ENCODE peak calls at places on chromosomes 2 and 18, in seven cellular contexts. P is Peyer's patch, S is IMR-90, Q is gastrocnemius medialis, F is transverse colon, T is stomach, E is tibial nerve. G is an unnamed sample.
A peak's percentile ranks its signal among the peaks of the same experiment; 100 is the strongest.

GRCh38 chr2:178193823-178194599 is at the start of gene OSBPL6:
- DNase-seq in F (peak; percentile 82), Q (peak; percentile 88), S (peak; percentile 82), P (peak; percentile 21), T (peak; percentile 81), E (peak; percentile 28), G (peak; percentile 89)

GRCh38 chr2:64212801-64213321 is 68.6 kb upstream of the PELI1 start:
- DNase-seq in T (no peak), S (peak; percentile 31), P (no peak), F (no peak), E (no peak), Q (no peak), G (no peak)

GRCh38 chr18:51006948-51007786 is 22.8 kb upstream of the SMAD4 start:
- DNase-seq in F (no peak), S (no peak), T (no peak), P (no peak), E (no peak), Q (no peak), G (no peak)

GRCh38 chr2:182345384-182345783 is 81.5 kb downstream of the PDE1A start:
- DNase-seq in S (no peak), P (no peak), E (no peak), T (no peak), F (no peak), Q (no peak), G (no peak)

GRCh38 chr2:241035818-241036396 is 37.5 kb downstream of the SNED1 start:
- DNase-seq in E (no peak), S (no peak), F (no peak), P (peak; percentile 55), Q (no peak), T (no peak), G (no peak)

GRCh38 chr2:173874003-173874898 is 90.9 kb downstream of the SP3 start:
- DNase-seq in T (no peak), Q (no peak), S (no peak), P (no peak), F (no peak), E (no peak), G (no peak)

GRCh38 chr2:167331636-167332232 is 443.5 kb downstream of the XIRP2 start:
- DNase-seq in S (no peak), P (no peak), Q (no peak), E (no peak), T (no peak), F (peak; percentile 22), G (no peak)

GRCh38 chr2:101463885-101464653 is 10.8 kb downstream of the RFX8 start:
- DNase-seq in F (no peak), E (no peak), S (peak; percentile 92), Q (no peak), P (no peak), T (no peak), G (no peak)

GRCh38 chr18:2847341-2848144 is 737 bp downstream of the EMILIN2 start:
- DNase-seq in P (no peak), E (peak; percentile 17), S (no peak), F (no peak), T (no peak), Q (no peak), G (peak; percentile 42)

GRCh38 chr2:113686537-113686936 is 59.5 kb downstream of the RABL2A start:
- DNase-seq in P (no peak), Q (no peak), T (no peak), E (no peak), S (peak; percentile 74), F (no peak), G (no peak)

GRCh38 chr2:80304522-80304878 is at the start of gene LRRTM1:
- DNase-seq in T (no peak), P (no peak), S (no peak), E (no peak), F (peak; percentile 12), Q (no peak), G (no peak)

GRCh38 chr2:1156526-1156925 is 205.9 kb downstream of the SNTG2 start:
- DNase-seq in Q (no peak), F (no peak), T (no peak), E (no peak), S (no peak), P (no peak), G (no peak)

GRCh38 chr2:96084006-96084857 is 32.1 kb downstream of the ADRA2B start:
- DNase-seq in S (no peak), T (no peak), Q (no peak), P (no peak), F (no peak), E (peak; percentile 2), G (no peak)

GRCh38 chr2:59888015-59888414 is 665.4 kb downstream of the BCL11A start:
- DNase-seq in E (no peak), T (no peak), Q (no peak), S (no peak), P (peak; percentile 61), F (no peak), G (no peak)

GRCh38 chr2:13005761-13006336 is 289.1 kb downstream of the TRIB2 start:
- DNase-seq in P (no peak), F (no peak), S (peak; percentile 17), T (no peak), E (peak; percentile 24), Q (no peak), G (peak; percentile 16)

GRCh38 chr2:215060851-215061541 is 77.4 kb downstream of the ABCA12 start:
- DNase-seq in Q (no peak), P (no peak), E (no peak), S (no peak), T (no peak), F (no peak), G (no peak)

GRCh38 chr2:181807526-181807925 is 84.0 kb upstream of the ITPRID2 start:
- DNase-seq in P (no peak), E (no peak), Q (no peak), F (no peak), T (no peak), S (no peak), G (no peak)

GRCh38 chr2:39379643-39380524 is 57.2 kb downstream of the MAP4K3 start:
- DNase-seq in E (peak; percentile 65), T (no peak), Q (no peak), P (no peak), S (peak; percentile 68), F (no peak), G (no peak)

GRCh38 chr18:55781481-55781957 is 193.5 kb upstream of the TCF4 start:
- DNase-seq in Q (peak; percentile 36), P (no peak), E (peak; percentile 41), S (peak; percentile 77), T (no peak), F (peak; percentile 10), G (peak; percentile 58)

GRCh38 chr2:143284087-143284675 is 155.0 kb downstream of the ARHGAP15 start:
- DNase-seq in F (no peak), T (no peak), Q (no peak), P (no peak), E (no peak), S (peak; percentile 50), G (no peak)

GRCh38 chr2:11744631-11745394 is 1.6 kb upstream of the LPIN1 start:
- DNase-seq in T (no peak), Q (peak; percentile 66), P (peak; percentile 27), S (peak; percentile 59), F (no peak), E (no peak), G (no peak)

GRCh38 chr2:73851274-73851673 is 22.5 kb downstream of the STAMBP start:
- DNase-seq in F (peak; percentile 53), E (no peak), P (no peak), S (no peak), T (peak; percentile 27), Q (no peak), G (no peak)

GRCh38 chr2:10039658-10040410 is 3.5 kb upstream of the KLF11 start:
- DNase-seq in Q (peak; percentile 73), T (peak; percentile 82), P (no peak), E (no peak), F (peak; percentile 42), S (no peak), G (peak; percentile 57)

GRCh38 chr18:3451989-3452749 is 2.2 kb downstream of the TGIF1 start:
- DNase-seq in P (peak; percentile 75), F (peak; percentile 78), Q (peak; percentile 43), E (peak; percentile 55), T (peak; percentile 73), S (peak; percentile 69), G (peak; percentile 65)

GRCh38 chr2:61834893-61835292 is 19.0 kb downstream of the FAM161A start:
- DNase-seq in P (no peak), T (no peak), F (no peak), E (no peak), Q (no peak), S (peak; percentile 33), G (no peak)

GRCh38 chr2:226687641-226688253 is 111.9 kb downstream of the IRS1 start:
- DNase-seq in F (no peak), S (peak; percentile 29), T (no peak), P (no peak), E (no peak), Q (no peak), G (no peak)

GRCh38 chr2:32860385-32860784 is 86.4 kb upstream of the LTBP1 start:
- DNase-seq in P (no peak), T (no peak), S (no peak), E (no peak), F (no peak), Q (no peak), G (no peak)

GRCh38 chr18:9565407-9565806 is 49.0 kb downstream of the PPP4R1 start:
- DNase-seq in T (no peak), S (no peak), F (no peak), Q (no peak), E (no peak), P (no peak), G (no peak)
- H3K36me3 ChIP-seq in T (peaks cover 87% of the 10 kb centered on the region), S (peaks cover 44% of the 10 kb centered on the region), F (peaks cover 10% of the 10 kb centered on the region), Q (no peaks in the 10 kb centered on the region), E (peaks cover 68% of the 10 kb centered on the region), P (peaks cover 59% of the 10 kb centered on the region), G (peaks cover 74% of the 10 kb centered on the region)

GRCh38 chr2:109322111-109322510 is 193.1 kb downstream of the SH3RF3 start:
- DNase-seq in P (peak; percentile 41), E (peak; percentile 92), Q (peak; percentile 91), S (peak; percentile 98), T (peak; percentile 61), F (peak; percentile 76), G (peak; percentile 81)
- H3K27ac ChIP-seq in P (peak overlapping the region; percentile 67), E (peak overlapping the region; percentile 51), Q (peak overlapping the region; percentile 76), S (peak overlapping the region; percentile 62), T (peak overlapping the region; percentile 86), F (peak overlapping the region; percentile 45), G (peak overlapping the region; percentile 73)

DNA sequence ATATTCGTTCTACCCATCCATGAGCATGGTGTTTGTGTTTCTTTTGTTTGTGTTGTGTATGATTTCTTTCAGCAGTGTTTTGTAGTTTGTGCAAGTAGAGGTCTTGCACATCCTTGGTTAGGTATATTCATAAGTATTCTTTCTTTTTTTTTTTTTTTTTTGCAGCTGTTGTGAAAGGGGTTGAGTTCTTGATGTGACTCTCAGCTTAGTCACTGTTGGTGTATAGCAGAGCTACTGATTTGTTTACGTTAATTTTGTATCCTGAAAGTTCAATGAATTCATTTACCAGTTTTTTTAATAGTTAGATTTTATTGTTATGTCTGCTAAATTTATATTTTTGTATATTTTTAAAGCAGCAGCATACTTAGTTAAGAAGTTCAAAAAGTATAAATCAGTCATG is 834.4 kb upstream of the NRXN1 start:
- DNase-seq in Q (no peak), F (no peak), S (peak; percentile 85), T (no peak), P (no peak), E (no peak), G (no peak)
- TF ChIP-seq POLR2A in Q (no peak), F (no peak), S (no peak), T (no peak), P (no peak), E (no peak), G (no peak)

DNA sequence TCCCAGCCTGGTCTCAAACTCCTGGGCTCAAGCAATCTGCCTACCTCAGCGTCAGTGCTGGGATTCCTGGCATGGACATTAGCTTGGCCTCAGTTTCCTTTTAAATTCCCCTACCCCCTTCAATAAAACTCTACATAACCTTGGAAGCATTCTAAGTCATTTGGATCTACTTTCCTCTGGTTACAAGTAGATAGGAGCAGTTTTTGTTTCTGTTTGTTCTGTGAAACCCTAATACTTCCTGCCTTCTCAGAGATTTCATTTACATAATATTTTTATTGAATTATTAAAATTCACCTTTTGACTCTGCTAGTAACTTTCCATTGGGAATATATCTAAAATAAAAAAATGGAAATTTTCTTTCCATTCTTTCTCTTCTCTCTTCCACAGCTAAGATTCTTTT is 25.9 kb downstream of the GIGYF2 start:
- DNase-seq in F (no peak), P (no peak), S (no peak), E (no peak), Q (no peak), T (no peak), G (no peak)
- H3K36me3 ChIP-seq in F (peaks cover 13% of the 10 kb centered on the region), P (peaks cover 20% of the 10 kb centered on the region), S (peaks cover 15% of the 10 kb centered on the region), E (peaks cover 40% of the 10 kb centered on the region), Q (no peaks in the 10 kb centered on the region), T (peaks cover 43% of the 10 kb centered on the region), G (peaks cover 56% of the 10 kb centered on the region)